ENCODE peak calls at places on chromosomes 5 and 9, in ten cellular contexts. U is fibroblast of the conjunctiva, P is NCI-H1417, H is KBM-7, L is PC-3, R is kidney tubule cell, J is AG20443, B is AG08395, M is GM23338, Y is lower lobe of right lung. F is an unnamed sample.

GRCh38 chr5:14008819-14009311 is 64.4 kb upstream of the DNAH5 start:
- DNase-seq in U (no peak), P (peak), H (no peak), L (peak), R (peak), J (no peak), B (no peak), M (no peak), Y (peak), F (no peak)

GRCh38 chr5:54212331-54212730 is 98.0 kb downstream of the ARL15 start:
- DNase-seq in U (no peak), P (no peak), H (no peak), L (no peak), R (no peak), J (no peak), B (no peak), M (no peak), Y (no peak), F (no peak)

GRCh38 chr9:37999501-38000189 is 69.4 kb downstream of the SHB start:
- DNase-seq in U (no peak), P (no peak), H (peak), L (peak), R (peak), J (no peak), B (no peak), M (no peak), Y (no peak), F (no peak)

GRCh38 chr5:143601357-143601756 is 197.9 kb upstream of the NR3C1 start:
- DNase-seq in U (no peak), P (no peak), H (no peak), L (no peak), R (no peak), J (no peak), B (no peak), M (no peak), Y (no peak), F (no peak)

GRCh38 chr9:124139001-124139400 is 118.7 kb upstream of the NEK6 start:
- DNase-seq in U (peak), P (no peak), H (no peak), L (no peak), R (peak), J (peak), B (peak), M (no peak), Y (no peak), F (no peak)

GRCh38 chr5:149946118-149946517 is 1.5 kb upstream of the PDE6A start:
- DNase-seq in U (no peak), P (no peak), H (no peak), L (no peak), R (no peak), J (no peak), B (no peak), M (no peak), Y (no peak), F (no peak)

GRCh38 chr9:21779397-21779796 is 23.0 kb upstream of the MTAP start:
- DNase-seq in U (no peak), P (no peak), H (no peak), L (peak), R (no peak), J (no peak), B (no peak), M (no peak), Y (no peak), F (no peak)

GRCh38 chr9:121557581-121558422 is 58.2 kb upstream of the GGTA1 start:
- DNase-seq in U (peak), P (no peak), H (peak), L (peak), R (peak), J (peak), B (peak), M (peak), Y (peak), F (peak)

GRCh38 chr5:149572576-149573231 is 8.6 kb upstream of the ARHGEF37 start:
- DNase-seq in U (no peak), P (no peak), H (no peak), L (no peak), R (no peak), J (no peak), B (no peak), M (no peak), Y (no peak), F (no peak)

GRCh38 chr5:16791036-16791705 is 144.9 kb downstream of the MYO10 start:
- DNase-seq in U (no peak), P (peak), H (peak), L (peak), R (peak), J (peak), B (peak), M (peak), Y (no peak), F (peak)

GRCh38 chr9:136189394-136190236 is 15.3 kb downstream of the LHX3 start:
- DNase-seq in U (no peak), P (no peak), H (no peak), L (no peak), R (no peak), J (peak), B (no peak), M (peak), Y (no peak), F (no peak)